ENCODE peak calls at places on chromosomes 12 and 14, in five cellular contexts. S is SK-N-SH, D is K562, H is HepG2, E is H1. B is an unnamed sample.

GRCh38 chr14:68377459-68377858 is 415.4 kb downstream of the ZFP36L1 start:
- DNase-seq in E (no peak), S (no peak), H (peak; percentile 92), D (peak; percentile 33), B (no peak)

GRCh38 chr12:43835264-43835655 is 621 bp upstream of the TMEM117 start:
- DNase-seq in D (no peak), E (no peak), H (no peak), S (no peak), B (no peak)

GRCh38 chr12:92145731-92146496 is at the start of gene BTG1:
- DNase-seq in H (peak; percentile 98), D (peak; percentile 93), E (peak; percentile 100), S (peak; percentile 94), B (peak; percentile 100)

GRCh38 chr14:65210827-65211192 is 108.5 kb upstream of the MAX start:
- DNase-seq in E (no peak), D (no peak), S (no peak), H (no peak), B (no peak)

GRCh38 chr12:16573652-16574077 is 32.3 kb downstream of the LMO3 start:
- DNase-seq in S (no peak), H (peak; percentile 18), D (no peak), E (no peak), B (no peak)

GRCh38 chr12:91037301-91037700 is 20.5 kb downstream of the KERA start:
- DNase-seq in H (no peak), D (no peak), S (no peak), E (no peak), B (no peak)

GRCh38 chr12:21656931-21657335 is 709 bp downstream of the LDHB start:
- DNase-seq in H (no peak), E (no peak), D (peak; percentile 11), S (peak; percentile 38), B (no peak)

GRCh38 chr12:45575823-45576448 is 153.6 kb upstream of the ARID2 start:
- DNase-seq in H (no peak), S (no peak), E (no peak), D (no peak), B (peak; percentile 31)

GRCh38 chr12:122080149-122081107 is 1.9 kb downstream of the MLXIP start:
- DNase-seq in H (no peak), S (peak; percentile 76), E (no peak), D (no peak), B (no peak)

GRCh38 chr14:75522224-75522764 is at the start of gene BATF:
- DNase-seq in H (no peak), S (no peak), D (no peak), E (no peak), B (no peak)

GRCh38 chr12:55188974-55189556 is 31.8 kb upstream of the OR10A7 start:
- DNase-seq in S (peak; percentile 39), E (peak; percentile 1), D (peak; percentile 55), H (peak; percentile 72), B (peak; percentile 53)

GRCh38 chr14:102279688-102280348 is 25.1 kb downstream of the MOK start:
- DNase-seq in S (no peak), D (no peak), H (peak; percentile 64), E (no peak), B (no peak)

GRCh38 chr12:107845980-107846659 is 71.6 kb downstream of the ASCL4 start:
- DNase-seq in E (no peak), D (no peak), S (no peak), H (no peak), B (no peak)

GRCh38 chr12:17992002-17992656 is 97.9 kb downstream of the RERGL start:
- DNase-seq in S (peak; percentile 20), E (no peak), H (peak; percentile 3), D (peak; percentile 8), B (peak; percentile 15)

GRCh38 chr14:71714225-71714624 is 218.0 kb upstream of the RGS6 start:
- DNase-seq in D (no peak), S (no peak), H (no peak), E (no peak), B (no peak)

GRCh38 chr12:19695244-19696098 is 256.2 kb downstream of the AEBP2 start:
- DNase-seq in H (no peak), S (no peak), D (no peak), E (no peak), B (no peak)

GRCh38 chr14:46840971-46841729 is 189.6 kb upstream of the RPL10L start:
- DNase-seq in E (no peak), S (no peak), H (no peak), D (no peak), B (no peak)

GRCh38 chr14:102891556-102891955 is 30.9 kb upstream of the AMN start:
- DNase-seq in D (no peak), S (no peak), E (no peak), H (no peak), B (no peak)

GRCh38 chr12:98698603-98699463 is 53.7 kb downstream of the APAF1 start:
- DNase-seq in E (no peak), S (peak; percentile 65), D (peak; percentile 30), H (peak; percentile 39), B (peak; percentile 38)

GRCh38 chr14:76958975-76959710 is 69.4 kb downstream of the IRF2BPL start:
- DNase-seq in H (peak; percentile 81), E (no peak), S (peak; percentile 77), D (peak; percentile 56), B (peak; percentile 79)

GRCh38 chr12:84624601-84625000 is 288.0 kb downstream of the SLC6A15 start:
- DNase-seq in S (no peak), E (no peak), H (no peak), D (no peak), B (no peak)

GRCh38 chr14:44820230-44820964 is 141.3 kb downstream of the KLHL28 start:
- DNase-seq in E (no peak), H (no peak), D (no peak), S (no peak), B (no peak)

DNA sequence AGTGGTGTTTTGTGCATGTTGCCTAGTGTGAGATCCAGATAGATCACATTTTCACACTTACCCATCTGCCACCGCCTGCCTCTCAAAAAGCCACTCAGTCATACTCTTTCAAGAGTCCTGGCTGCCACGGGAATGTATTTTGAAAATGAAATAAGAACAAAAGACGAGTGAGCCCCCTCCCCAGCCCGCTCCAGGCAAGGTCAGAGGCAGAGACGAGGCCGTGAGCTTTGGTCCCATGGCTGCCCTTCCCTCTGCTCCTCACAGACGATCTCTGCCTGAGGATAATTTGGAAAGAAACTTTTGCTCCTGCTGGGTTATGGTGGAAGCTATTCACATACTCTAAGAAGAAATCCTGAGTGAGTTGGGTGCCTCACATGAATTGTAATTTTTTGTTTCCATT is 924.3 kb downstream of the BCL11B start:
- DNase-seq in S (no peak), E (no peak), H (no peak), D (no peak), B (no peak)
- TF ChIP-seq EP300 in S (no peak), E (no peak), H (no peak), D (no peak), B (no peak)

GRCh38 chr12:57476162-57476992 is 3.3 kb downstream of the ARHGAP9 start:
- DNase-seq in E (no peak), H (no peak), S (no peak), D (no peak), B (no peak)

GRCh38 chr12:57479376-57480115 is at the start of gene ARHGAP9:
- DNase-seq in S (no peak), E (no peak), H (no peak), D (no peak), B (peak; percentile 51)

GRCh38 chr12:57476993-57477709 is 2.5 kb downstream of the ARHGAP9 start:
- DNase-seq in E (no peak), D (no peak), S (no peak), H (no peak), B (no peak)

GRCh38 chr12:57477710-57478681 is 1.7 kb downstream of the ARHGAP9 start:
- DNase-seq in E (no peak), H (no peak), D (peak; percentile 48), S (no peak), B (peak; percentile 41)

DNA sequence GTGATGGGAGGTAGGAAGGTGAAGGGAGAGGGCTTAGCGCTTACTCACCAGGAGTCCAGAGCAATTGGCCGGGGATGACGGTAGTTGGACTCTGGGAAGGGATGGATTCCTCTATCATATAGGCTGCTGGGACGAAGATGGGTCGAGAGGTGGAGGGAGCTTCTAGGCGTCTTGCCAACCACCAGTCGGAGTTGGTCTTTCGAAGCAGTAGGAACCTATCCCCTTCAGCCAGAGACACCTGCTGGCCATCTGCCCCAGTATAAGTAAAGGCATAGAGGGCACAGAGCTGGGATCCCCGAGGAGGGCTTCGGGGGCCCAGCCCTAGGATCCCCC is 657 bp downstream of the ARHGAP9 start:
- DNase-seq in D (no peak), E (no peak), S (no peak), H (no peak), B (no peak)
- TF ChIP-seq TAF1 in D (no peak), E (no peak), S (no peak), H (no peak), B (no peak)

DNA sequence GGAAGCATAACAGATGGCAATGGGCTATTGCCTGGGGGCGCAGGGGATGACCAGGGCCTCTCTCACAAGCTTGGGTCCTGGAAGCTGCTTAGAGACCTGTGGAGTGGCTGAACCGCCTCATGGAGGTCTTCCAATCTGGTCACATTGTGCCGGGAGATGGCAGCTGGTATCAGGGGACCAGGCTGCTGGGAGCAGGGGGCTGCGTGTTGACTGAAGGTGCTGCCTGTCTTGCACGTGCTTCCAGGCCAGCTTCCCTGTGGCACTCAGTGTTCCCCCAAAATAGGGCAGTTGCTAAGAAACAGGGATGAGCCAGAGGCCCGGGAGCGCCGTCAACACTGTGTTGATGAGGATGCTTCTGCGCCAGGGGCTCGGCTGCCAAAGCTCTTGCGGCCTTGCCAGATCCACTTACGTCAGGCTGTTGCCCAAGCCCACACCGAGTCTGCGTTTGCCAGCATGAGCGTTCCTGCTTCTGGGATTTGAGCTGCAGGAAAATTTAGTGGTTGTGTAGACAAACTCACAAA is 39.8 kb downstream of the ELK3 start:
- DNase-seq in S (peak; percentile 53), D (no peak), H (no peak), E (no peak), B (no peak)
- TF ChIP-seq EP300 in S (no peak), D (no peak), H (no peak), E (no peak), B (no peak)

GRCh38 chr14:100275214-100275613 is 31.0 kb downstream of the SLC25A29 start:
- DNase-seq in D (no peak), H (no peak), S (no peak), E (no peak), B (no peak)

GRCh38 chr14:100267990-100268389 is 29.0 kb downstream of the YY1 start:
- DNase-seq in D (no peak), H (no peak), S (no peak), E (no peak), B (no peak)

GRCh38 chr14:100274250-100274649 is 32.0 kb downstream of the SLC25A29 start:
- DNase-seq in D (no peak), E (no peak), S (no peak), H (no peak), B (no peak)

GRCh38 chr14:100268591-100269207 is 29.8 kb downstream of the YY1 start:
- DNase-seq in S (no peak), E (no peak), H (peak; percentile 41), D (no peak), B (no peak)

DNA sequence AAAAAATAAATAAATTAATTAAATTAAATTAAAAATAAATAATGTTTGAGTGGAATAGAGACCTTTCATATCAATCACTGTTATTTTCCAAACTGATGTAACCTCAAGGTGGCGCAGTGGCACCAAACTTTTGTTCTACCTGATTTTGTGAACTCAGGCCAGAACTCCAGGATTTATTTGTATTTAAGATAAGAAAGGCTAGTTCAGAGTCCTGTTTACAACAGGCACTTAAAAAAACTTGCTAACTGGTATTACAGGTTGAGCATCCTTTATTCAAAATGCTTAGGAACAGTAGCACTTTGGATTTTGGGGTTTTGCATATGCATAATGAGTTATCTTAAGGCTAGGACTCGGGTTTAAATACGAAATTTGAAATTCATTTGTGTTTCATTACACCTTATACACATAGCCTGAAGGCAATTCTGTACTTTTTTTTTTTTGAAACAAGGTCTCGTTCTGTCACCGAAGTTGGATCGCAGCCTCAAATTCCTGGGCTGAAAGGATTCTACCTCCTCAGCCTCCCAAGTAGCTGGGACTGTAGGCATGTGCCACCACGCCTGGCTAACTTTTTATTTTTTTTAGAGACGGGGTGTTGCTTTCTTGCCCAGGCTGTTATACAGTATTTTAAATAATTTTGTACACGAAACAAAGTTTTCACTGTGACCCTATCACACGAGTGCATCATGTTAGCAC is 32.4 kb downstream of the YY1 start:
- DNase-seq in E (no peak), H (peak; percentile 66), D (no peak), S (no peak), B (no peak)
- TF ChIP-seq TAF1 in E (no peak), H (no peak), D (no peak), S (no peak), B (no peak)